ENCODE peak calls at places on chromosomes 3 and 15, in nine cellular contexts. G is cardiac fibroblast, M is transverse colon, C is breast epithelium, N is psoas muscle, A is lower leg skin, E is ovary, O is MG63, Z is fibroblast of mammary gland. I is an unnamed sample.

GRCh38 chr15:89360294-89360971 is 25.8 kb upstream of the POLG start:
- DNase-seq in M (no peak), C (no peak), G (no peak), Z (no peak), E (no peak), O (no peak), A (no peak), N (no peak), I (no peak)

GRCh38 chr3:173538410-173538809 is 140.9 kb downstream of the NLGN1 start:
- DNase-seq in E (no peak), N (no peak), O (no peak), M (no peak), Z (no peak), G (no peak), A (no peak), C (no peak), I (no peak)

GRCh38 chr3:12750658-12751071 is 8.4 kb downstream of the TMEM40 start:
- DNase-seq in C (no peak), E (no peak), N (no peak), O (peak), A (no peak), M (no peak), G (peak), Z (peak), I (peak)

GRCh38 chr3:23763040-23763477 is 42.7 kb upstream of the UBE2E1 start:
- DNase-seq in G (peak), C (no peak), O (no peak), Z (peak), N (no peak), A (no peak), M (no peak), E (peak), I (peak)

GRCh38 chr3:32421991-32422859 is 30.6 kb downstream of the CMTM7 start:
- DNase-seq in O (peak), Z (peak), C (peak), E (peak), G (peak), M (peak), N (peak), A (peak), I (peak)

GRCh38 chr3:138188013-138188352 is 882 bp downstream of the ARMC8 start:
- DNase-seq in Z (peak), A (no peak), C (no peak), M (no peak), E (no peak), O (no peak), N (no peak), G (peak), I (peak)

GRCh38 chr15:90860942-90861675 is 7.3 kb upstream of the FURIN start:
- DNase-seq in N (no peak), C (no peak), A (no peak), G (no peak), E (no peak), Z (no peak), O (no peak), M (no peak), I (no peak)

GRCh38 chr15:70056091-70056680 is 41.5 kb downstream of the TLE3 start:
- DNase-seq in N (no peak), Z (no peak), G (no peak), E (no peak), M (no peak), C (no peak), O (no peak), A (no peak), I (no peak)

GRCh38 chr3:192408007-192408655 is 319.2 kb downstream of the FGF12 start:
- DNase-seq in M (no peak), O (no peak), A (peak), E (peak), N (peak), C (no peak), G (peak), Z (no peak), I (no peak)

GRCh38 chr15:90165659-90166489 is 35.3 kb upstream of the SEMA4B start:
- DNase-seq in N (peak), A (peak), E (no peak), O (peak), C (peak), M (peak), G (peak), Z (peak), I (peak)

GRCh38 chr3:152671998-152672649 is 162.8 kb upstream of the P2RY1 start:
- DNase-seq in M (no peak), G (no peak), N (no peak), O (no peak), E (no peak), A (no peak), C (no peak), Z (no peak), I (no peak)

GRCh38 chr3:3853584-3853983 is 54.4 kb downstream of the LRRN1 start:
- DNase-seq in N (no peak), E (no peak), C (no peak), A (no peak), Z (no peak), O (no peak), G (no peak), M (no peak), I (no peak)

GRCh38 chr3:137709011-137709601 is 55.0 kb upstream of the SOX14 start:
- DNase-seq in G (no peak), N (no peak), O (no peak), M (no peak), C (no peak), E (no peak), Z (no peak), A (no peak), I (no peak)

GRCh38 chr15:59976480-59976879 is 27.6 kb upstream of the FOXB1 start:
- DNase-seq in N (no peak), Z (no peak), G (no peak), M (no peak), C (no peak), E (no peak), A (no peak), O (no peak), I (no peak)

GRCh38 chr3:104388624-104389023 is 978.1 kb upstream of the ALCAM start:
- DNase-seq in N (no peak), O (no peak), Z (no peak), G (peak), A (no peak), M (no peak), E (no peak), C (no peak), I (peak)

GRCh38 chr15:52466134-52466701 is 62.5 kb downstream of the MYO5A start:
- DNase-seq in M (peak), Z (no peak), O (no peak), N (peak), G (no peak), E (no peak), C (no peak), A (no peak), I (no peak)

GRCh38 chr3:70550723-70551319 is 238.4 kb upstream of the MDFIC2 start:
- DNase-seq in A (peak), M (peak), E (peak), N (peak), Z (peak), G (peak), C (peak), O (peak), I (peak)

GRCh38 chr3:157354722-157355121 is 81.9 kb upstream of the PTX3 start:
- DNase-seq in O (no peak), C (no peak), G (peak), M (no peak), N (no peak), E (no peak), Z (peak), A (no peak), I (peak)

GRCh38 chr3:187889601-187890404 is 144.5 kb upstream of the BCL6 start:
- DNase-seq in E (no peak), N (peak), O (no peak), M (no peak), A (no peak), C (no peak), Z (peak), G (peak), I (peak)
- H3K4me3 ChIP-seq in E (no peak), N (no peak), O (no peak), M (no peak), A (no peak), C (no peak), Z (no peak), G (no peak), I (no peak)

GRCh38 chr15:44713006-44713966 is 2.0 kb downstream of the B2M start:
- DNase-seq in O (no peak), G (peak), Z (peak), C (no peak), N (no peak), E (no peak), A (no peak), M (no peak), I (peak)
- H3K4me3 ChIP-seq in O (peak), G (peak), Z (peak), C (peak), N (peak), E (peak), A (peak), M (peak), I (peak)

DNA sequence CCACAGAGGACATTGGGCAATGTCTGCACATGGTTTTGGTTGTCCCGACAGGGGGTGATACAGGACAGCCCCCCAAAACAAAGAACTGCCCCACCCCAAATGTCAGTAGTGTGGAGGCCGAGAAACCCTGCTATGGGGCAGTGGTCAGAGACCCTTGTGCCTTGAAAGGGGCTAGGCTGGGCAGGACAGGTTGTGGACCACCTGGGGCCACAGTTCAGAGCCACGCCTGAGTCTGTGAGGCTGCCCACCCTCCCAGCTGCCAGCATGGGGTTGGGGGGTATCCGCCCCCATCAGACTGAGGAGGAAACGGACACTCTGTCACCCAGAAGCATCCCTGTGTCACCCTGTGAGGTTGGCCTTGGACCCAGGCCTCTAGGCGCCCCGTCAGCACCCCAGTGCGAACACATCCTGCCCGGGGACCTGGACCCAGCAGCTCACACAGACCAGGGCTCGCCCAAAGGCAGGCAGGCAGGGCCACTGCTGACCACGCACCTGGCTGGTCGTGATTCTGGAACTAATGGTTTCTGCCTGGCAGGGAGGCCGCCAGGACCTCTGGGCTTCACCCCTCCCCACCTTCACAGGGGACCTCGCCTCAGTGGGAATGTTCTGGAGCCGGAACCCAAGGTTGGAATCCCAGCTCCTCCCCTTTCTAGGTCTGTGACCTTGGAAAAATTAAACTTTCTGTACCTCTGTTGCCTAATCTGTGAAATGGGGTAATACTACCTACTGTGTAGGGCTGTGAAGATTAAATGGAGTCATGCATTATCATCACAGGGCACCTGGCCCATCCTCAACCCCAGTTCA is 1.4 kb downstream of the SLC41A3 start:
- DNase-seq in Z (no peak), M (no peak), E (no peak), O (no peak), C (no peak), A (peak), G (no peak), N (no peak), I (no peak)
- H3K4me3 ChIP-seq in Z (no peak), M (no peak), E (no peak), O (peak), C (peak), A (no peak), G (no peak), N (peak), I (peak)

GRCh38 chr15:96336045-96336642 is 5.6 kb downstream of the NR2F2 start:
- DNase-seq in G (no peak), A (no peak), E (no peak), Z (peak), N (no peak), O (no peak), M (peak), C (no peak), I (peak)
- H3K4me3 ChIP-seq in G (peak), A (peak), E (peak), Z (peak), N (peak), O (peak), M (peak), C (peak), I (peak)

GRCh38 chr3:161107311-161107710 is 2.2 kb upstream of the B3GALNT1 start:
- DNase-seq in M (no peak), O (no peak), Z (no peak), G (no peak), N (no peak), A (no peak), E (no peak), C (no peak), I (no peak)
- H3K4me3 ChIP-seq in M (no peak), O (no peak), Z (no peak), G (no peak), N (no peak), A (no peak), E (no peak), C (no peak), I (no peak)

DNA sequence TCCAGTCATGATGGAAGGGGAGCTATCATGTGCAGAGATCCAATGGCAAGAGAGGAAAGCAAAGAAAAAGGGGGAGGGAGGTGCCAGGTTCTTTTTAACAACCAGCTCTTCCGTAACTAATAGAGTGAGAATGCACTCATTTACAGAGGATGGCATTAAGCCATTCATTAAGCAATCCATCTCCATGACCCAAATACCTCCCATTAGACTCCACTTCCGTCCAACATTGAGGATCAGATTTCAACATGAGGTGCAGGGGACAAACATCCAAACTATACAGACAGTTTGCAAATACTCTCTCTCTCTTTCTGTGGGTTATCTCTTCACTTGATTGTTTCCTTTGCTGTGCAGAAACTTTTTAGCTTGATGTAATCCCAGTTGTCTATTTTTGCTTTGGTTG is 21.2 kb downstream of the ZDHHC23 start:
- DNase-seq in E (no peak), M (no peak), N (no peak), O (no peak), A (no peak), G (peak), C (no peak), Z (peak), I (peak)
- H3K4me3 ChIP-seq in E (no peak), M (no peak), N (no peak), O (no peak), A (no peak), G (no peak), C (no peak), Z (no peak), I (no peak)